ENCODE peak calls at places on chromosome 7, in eight cellular contexts. One of them, this sample, is unnamed.

GRCh38 chr7:33933611-33934281 is 28.4 kb downstream of the BMPER start:
- DNase-seq in adrenal gland: no peak
- DNase-seq in heart left ventricle: no peak
- DNase-seq in A549: peak
- DNase-seq in naive thymus-derived CD4-positive, alpha-beta T cell: no peak
- DNase-seq in caudate nucleus: no peak
- DNase-seq in substantia nigra: no peak
- DNase-seq in right cardiac atrium: no peak
- DNase-seq in this sample: no peak

GRCh38 chr7:11758627-11759111 is 73.3 kb downstream of the THSD7A start:
- DNase-seq in right cardiac atrium: no peak
- DNase-seq in adrenal gland: no peak
- DNase-seq in A549: peak
- DNase-seq in heart left ventricle: no peak
- DNase-seq in caudate nucleus: no peak
- DNase-seq in naive thymus-derived CD4-positive, alpha-beta T cell: no peak
- DNase-seq in substantia nigra: no peak
- DNase-seq in this sample: no peak

GRCh38 chr7:44962483-44963251 is 16.1 kb downstream of the MYO1G start:
- DNase-seq in naive thymus-derived CD4-positive, alpha-beta T cell: no peak
- DNase-seq in caudate nucleus: no peak
- DNase-seq in substantia nigra: peak
- DNase-seq in right cardiac atrium: peak
- DNase-seq in adrenal gland: no peak
- DNase-seq in heart left ventricle: peak
- DNase-seq in A549: no peak
- DNase-seq in this sample: no peak

GRCh38 chr7:115271332-115272235 is 349.7 kb downstream of the MDFIC start:
- DNase-seq in adrenal gland: no peak
- DNase-seq in right cardiac atrium: no peak
- DNase-seq in heart left ventricle: no peak
- DNase-seq in A549: no peak
- DNase-seq in substantia nigra: no peak
- DNase-seq in naive thymus-derived CD4-positive, alpha-beta T cell: no peak
- DNase-seq in caudate nucleus: no peak
- DNase-seq in this sample: no peak

GRCh38 chr7:2680792-2681490 is 7.1 kb upstream of the AMZ1 start:
- DNase-seq in caudate nucleus: peak
- DNase-seq in right cardiac atrium: peak
- DNase-seq in substantia nigra: peak
- DNase-seq in adrenal gland: peak
- DNase-seq in heart left ventricle: peak
- DNase-seq in A549: peak
- DNase-seq in naive thymus-derived CD4-positive, alpha-beta T cell: peak
- DNase-seq in this sample: peak

GRCh38 chr7:151451626-151452025 is 11.7 kb upstream of the CRYGN start:
- DNase-seq in heart left ventricle: no peak
- DNase-seq in A549: no peak
- DNase-seq in substantia nigra: no peak
- DNase-seq in naive thymus-derived CD4-positive, alpha-beta T cell: no peak
- DNase-seq in adrenal gland: no peak
- DNase-seq in right cardiac atrium: peak
- DNase-seq in caudate nucleus: no peak
- DNase-seq in this sample: no peak

GRCh38 chr7:13144622-13145021 is 457.2 kb downstream of the ARL4A start:
- DNase-seq in caudate nucleus: no peak
- DNase-seq in naive thymus-derived CD4-positive, alpha-beta T cell: no peak
- DNase-seq in heart left ventricle: peak
- DNase-seq in A549: no peak
- DNase-seq in substantia nigra: no peak
- DNase-seq in right cardiac atrium: no peak
- DNase-seq in adrenal gland: no peak
- DNase-seq in this sample: no peak

GRCh38 chr7:24721378-24722030 is 35.8 kb downstream of the GSDME start:
- DNase-seq in right cardiac atrium: no peak
- DNase-seq in naive thymus-derived CD4-positive, alpha-beta T cell: no peak
- DNase-seq in heart left ventricle: no peak
- DNase-seq in substantia nigra: no peak
- DNase-seq in caudate nucleus: no peak
- DNase-seq in A549: peak
- DNase-seq in adrenal gland: peak
- DNase-seq in this sample: peak

GRCh38 chr7:129522088-129522970 is 20.0 kb downstream of the SMKR1 start:
- DNase-seq in A549: no peak
- DNase-seq in right cardiac atrium: no peak
- DNase-seq in heart left ventricle: no peak
- DNase-seq in caudate nucleus: no peak
- DNase-seq in adrenal gland: no peak
- DNase-seq in naive thymus-derived CD4-positive, alpha-beta T cell: no peak
- DNase-seq in substantia nigra: no peak
- DNase-seq in this sample: no peak

GRCh38 chr7:151448261-151449252 is 8.6 kb upstream of the CRYGN start:
- DNase-seq in adrenal gland: peak
- DNase-seq in heart left ventricle: peak
- DNase-seq in substantia nigra: peak
- DNase-seq in right cardiac atrium: peak
- DNase-seq in A549: peak
- DNase-seq in caudate nucleus: no peak
- DNase-seq in naive thymus-derived CD4-positive, alpha-beta T cell: peak
- DNase-seq in this sample: peak

GRCh38 chr7:20362574-20363253 is 32.0 kb downstream of the ITGB8 start:
- DNase-seq in naive thymus-derived CD4-positive, alpha-beta T cell: no peak
- DNase-seq in substantia nigra: no peak
- DNase-seq in adrenal gland: no peak
- DNase-seq in right cardiac atrium: no peak
- DNase-seq in A549: no peak
- DNase-seq in caudate nucleus: no peak
- DNase-seq in heart left ventricle: no peak
- DNase-seq in this sample: no peak

GRCh38 chr7:20354825-20355466 is 24.2 kb downstream of the ITGB8 start:
- DNase-seq in substantia nigra: no peak
- DNase-seq in adrenal gland: no peak
- DNase-seq in heart left ventricle: no peak
- DNase-seq in caudate nucleus: no peak
- DNase-seq in right cardiac atrium: no peak
- DNase-seq in A549: no peak
- DNase-seq in naive thymus-derived CD4-positive, alpha-beta T cell: no peak
- DNase-seq in this sample: no peak

GRCh38 chr7:20359397-20359963 is 28.8 kb downstream of the ITGB8 start:
- DNase-seq in adrenal gland: no peak
- DNase-seq in heart left ventricle: no peak
- DNase-seq in naive thymus-derived CD4-positive, alpha-beta T cell: no peak
- DNase-seq in substantia nigra: no peak
- DNase-seq in right cardiac atrium: no peak
- DNase-seq in caudate nucleus: no peak
- DNase-seq in A549: no peak
- DNase-seq in this sample: no peak

GRCh38 chr7:20358762-20359282 is 28.1 kb downstream of the ITGB8 start:
- DNase-seq in heart left ventricle: no peak
- DNase-seq in caudate nucleus: no peak
- DNase-seq in adrenal gland: no peak
- DNase-seq in substantia nigra: no peak
- DNase-seq in right cardiac atrium: no peak
- DNase-seq in A549: no peak
- DNase-seq in naive thymus-derived CD4-positive, alpha-beta T cell: no peak
- DNase-seq in this sample: no peak

GRCh38 chr7:20358106-20358505 is 27.4 kb downstream of the ITGB8 start:
- DNase-seq in substantia nigra: no peak
- DNase-seq in caudate nucleus: no peak
- DNase-seq in A549: no peak
- DNase-seq in heart left ventricle: no peak
- DNase-seq in adrenal gland: no peak
- DNase-seq in right cardiac atrium: no peak
- DNase-seq in naive thymus-derived CD4-positive, alpha-beta T cell: no peak
- DNase-seq in this sample: no peak
- H3K27ac ChIP-seq in substantia nigra: no peak
- H3K27ac ChIP-seq in caudate nucleus: no peak
- H3K27ac ChIP-seq in A549: no peak
- H3K27ac ChIP-seq in heart left ventricle: no peak
- H3K27ac ChIP-seq in adrenal gland: no peak
- H3K27ac ChIP-seq in right cardiac atrium: no peak
- H3K27ac ChIP-seq in naive thymus-derived CD4-positive, alpha-beta T cell: no peak
- H3K27ac ChIP-seq in this sample: no peak

DNA sequence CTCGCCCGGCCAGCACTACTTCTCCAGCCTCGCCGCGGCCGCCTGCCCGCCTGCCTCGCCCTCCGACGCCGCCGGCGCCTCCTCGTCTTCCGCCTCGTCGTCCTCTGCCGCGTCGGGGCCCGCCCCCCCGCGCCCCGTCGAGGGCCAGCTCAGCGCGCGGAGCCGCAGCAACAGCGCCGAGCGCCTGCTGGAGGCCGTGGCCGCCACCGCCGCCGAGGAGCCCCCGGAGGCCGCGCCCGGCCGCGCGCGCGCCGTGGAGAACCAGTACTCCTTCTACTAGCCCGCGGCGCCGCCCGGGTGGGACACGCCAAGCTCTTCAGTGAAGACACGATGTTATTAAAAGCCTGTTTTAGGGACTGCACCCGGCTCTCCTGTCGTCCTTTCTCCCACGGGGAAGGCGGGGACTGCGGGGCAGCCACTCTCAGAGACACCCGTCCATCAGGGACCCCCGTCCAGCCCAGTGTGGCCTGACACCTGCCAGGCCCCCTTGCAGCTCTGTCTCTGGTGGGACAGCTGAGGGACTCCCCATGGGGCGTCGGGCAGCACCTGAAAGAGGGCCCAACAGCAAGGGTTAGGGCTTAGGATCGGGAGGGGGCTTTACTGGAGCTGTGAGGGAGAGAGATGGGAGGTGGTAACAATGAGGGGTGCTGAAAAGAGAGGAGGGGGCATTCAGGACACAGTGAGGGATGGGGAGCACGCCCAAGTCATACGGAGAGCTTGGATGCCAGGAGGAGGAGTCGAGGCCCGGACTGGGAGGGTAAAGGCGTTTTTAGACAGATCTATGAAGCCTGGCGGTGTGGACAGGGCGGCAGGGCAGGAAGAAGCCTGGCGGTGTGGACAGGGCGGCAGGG is 34.7 kb downstream of the SPDYE6 start:
- DNase-seq in substantia nigra: no peak
- DNase-seq in caudate nucleus: no peak
- DNase-seq in heart left ventricle: no peak
- DNase-seq in adrenal gland: no peak
- DNase-seq in right cardiac atrium: peak
- DNase-seq in A549: no peak
- DNase-seq in naive thymus-derived CD4-positive, alpha-beta T cell: no peak
- DNase-seq in this sample: no peak
- H3K27ac ChIP-seq in substantia nigra: no peak
- H3K27ac ChIP-seq in caudate nucleus: no peak
- H3K27ac ChIP-seq in heart left ventricle: no peak
- H3K27ac ChIP-seq in adrenal gland: no peak
- H3K27ac ChIP-seq in right cardiac atrium: no peak
- H3K27ac ChIP-seq in A549: no peak
- H3K27ac ChIP-seq in naive thymus-derived CD4-positive, alpha-beta T cell: no peak
- H3K27ac ChIP-seq in this sample: no peak

GRCh38 chr7:81669476-81670105 is 100.3 kb downstream of the HGF start:
- DNase-seq in substantia nigra: no peak
- DNase-seq in A549: peak
- DNase-seq in right cardiac atrium: no peak
- DNase-seq in adrenal gland: no peak
- DNase-seq in naive thymus-derived CD4-positive, alpha-beta T cell: no peak
- DNase-seq in heart left ventricle: no peak
- DNase-seq in caudate nucleus: no peak
- DNase-seq in this sample: no peak

GRCh38 chr7:81676105-81676811 is 93.6 kb downstream of the HGF start:
- DNase-seq in adrenal gland: no peak
- DNase-seq in substantia nigra: no peak
- DNase-seq in heart left ventricle: peak
- DNase-seq in A549: no peak
- DNase-seq in naive thymus-derived CD4-positive, alpha-beta T cell: no peak
- DNase-seq in caudate nucleus: no peak
- DNase-seq in right cardiac atrium: no peak
- DNase-seq in this sample: no peak

GRCh38 chr7:81676813-81677212 is 93.0 kb downstream of the HGF start:
- DNase-seq in caudate nucleus: no peak
- DNase-seq in naive thymus-derived CD4-positive, alpha-beta T cell: no peak
- DNase-seq in right cardiac atrium: peak
- DNase-seq in adrenal gland: no peak
- DNase-seq in A549: no peak
- DNase-seq in substantia nigra: no peak
- DNase-seq in heart left ventricle: no peak
- DNase-seq in this sample: no peak

DNA sequence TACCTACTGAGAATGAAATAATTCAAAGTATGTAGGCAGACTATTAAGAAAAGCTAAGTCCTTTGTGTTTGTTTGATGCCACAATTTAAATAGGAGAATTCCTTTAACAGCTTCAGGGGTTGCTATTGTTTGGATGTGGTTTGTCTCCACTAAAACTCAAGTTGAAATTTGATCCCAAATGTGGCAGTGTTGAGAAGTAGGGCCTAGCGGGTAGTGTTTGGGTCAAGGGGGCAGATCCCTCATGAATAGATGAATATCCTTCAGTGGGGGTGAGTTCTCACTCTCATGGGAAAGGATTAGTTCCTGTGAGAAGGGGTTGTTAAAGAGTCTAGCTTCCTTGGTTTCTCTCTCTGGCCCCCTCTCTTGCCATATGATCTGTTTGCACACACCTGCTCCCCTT is 97.0 kb downstream of the HGF start:
- DNase-seq in A549: no peak
- DNase-seq in caudate nucleus: no peak
- DNase-seq in heart left ventricle: no peak
- DNase-seq in naive thymus-derived CD4-positive, alpha-beta T cell: no peak
- DNase-seq in adrenal gland: no peak
- DNase-seq in substantia nigra: no peak
- DNase-seq in right cardiac atrium: no peak
- DNase-seq in this sample: no peak
- H3K27ac ChIP-seq in A549: no peak
- H3K27ac ChIP-seq in caudate nucleus: no peak
- H3K27ac ChIP-seq in heart left ventricle: no peak
- H3K27ac ChIP-seq in naive thymus-derived CD4-positive, alpha-beta T cell: no peak
- H3K27ac ChIP-seq in adrenal gland: no peak
- H3K27ac ChIP-seq in substantia nigra: no peak
- H3K27ac ChIP-seq in right cardiac atrium: no peak
- H3K27ac ChIP-seq in this sample: no peak

GRCh38 chr7:27606270-27607209 is 56.1 kb downstream of the HIBADH start:
- DNase-seq in substantia nigra: no peak
- DNase-seq in naive thymus-derived CD4-positive, alpha-beta T cell: no peak
- DNase-seq in right cardiac atrium: no peak
- DNase-seq in adrenal gland: no peak
- DNase-seq in A549: peak
- DNase-seq in caudate nucleus: no peak
- DNase-seq in heart left ventricle: no peak
- DNase-seq in this sample: no peak
- H3K27ac ChIP-seq in substantia nigra: no peak
- H3K27ac ChIP-seq in naive thymus-derived CD4-positive, alpha-beta T cell: no peak
- H3K27ac ChIP-seq in right cardiac atrium: no peak
- H3K27ac ChIP-seq in adrenal gland: no peak
- H3K27ac ChIP-seq in A549: peak
- H3K27ac ChIP-seq in caudate nucleus: no peak
- H3K27ac ChIP-seq in heart left ventricle: no peak
- H3K27ac ChIP-seq in this sample: no peak

DNA sequence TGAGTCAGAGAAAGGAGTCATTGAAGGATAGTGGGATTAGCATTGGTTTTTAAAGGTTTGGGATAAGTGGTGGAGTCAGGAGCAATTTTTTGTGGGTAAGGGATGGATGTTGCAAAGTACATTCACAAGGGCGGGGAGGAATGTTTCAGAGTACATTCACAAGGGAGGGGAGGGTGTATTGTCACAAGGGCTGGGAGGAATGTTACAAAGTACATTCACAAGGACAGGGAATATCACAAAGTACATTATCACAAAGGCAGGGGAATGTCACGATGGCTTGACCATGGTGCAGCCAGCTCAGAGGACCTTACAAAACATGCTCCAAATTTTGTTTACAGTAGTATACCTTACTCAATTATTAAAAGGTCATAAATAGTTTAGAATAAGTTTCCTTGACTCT is 30.3 kb downstream of the C1GALT1 start:
- DNase-seq in A549: peak
- DNase-seq in substantia nigra: no peak
- DNase-seq in naive thymus-derived CD4-positive, alpha-beta T cell: no peak
- DNase-seq in caudate nucleus: no peak
- DNase-seq in heart left ventricle: no peak
- DNase-seq in adrenal gland: no peak
- DNase-seq in right cardiac atrium: no peak
- DNase-seq in this sample: no peak
- H3K27ac ChIP-seq in A549: no peak
- H3K27ac ChIP-seq in substantia nigra: no peak
- H3K27ac ChIP-seq in naive thymus-derived CD4-positive, alpha-beta T cell: no peak
- H3K27ac ChIP-seq in caudate nucleus: no peak
- H3K27ac ChIP-seq in heart left ventricle: no peak
- H3K27ac ChIP-seq in adrenal gland: no peak
- H3K27ac ChIP-seq in right cardiac atrium: no peak
- H3K27ac ChIP-seq in this sample: no peak

This sample was measured in OCI-LY7.